ENCODE peak calls at places on chromosomes 3 and 15, in ten cellular contexts. O is tibial nerve; V is spleen; T is CD4-positive, alpha-beta memory T cell; Y is Caco-2; K is thoracic aorta; Z is right lobe of liver; R is mammary epithelial cell; E is cardiac muscle cell; S is NT2/D1. Q is an unnamed sample. For H3K4me1 and H3K36me3, the result is how much of the 10 kb centered on the place peaks cover.

GRCh38 chr3:99614768-99615167 is 23.6 kb upstream of the COL8A1 start:
- DNase-seq in V (no peak), Y (no peak), K (no peak), O (no peak), T (no peak), Z (no peak), R (no peak), S (no peak), E (no peak), Q (no peak)

GRCh38 chr15:81095690-81096365 is 38.2 kb upstream of the CFAP161 start:
- DNase-seq in T (no peak), Z (no peak), K (no peak), S (no peak), E (no peak), V (no peak), O (no peak), R (no peak), Y (no peak), Q (no peak)

GRCh38 chr3:133273346-133273745 is 126.5 kb upstream of the BFSP2 start:
- DNase-seq in S (no peak), E (no peak), T (no peak), K (no peak), R (no peak), Y (no peak), Z (no peak), V (no peak), O (no peak), Q (no peak)

GRCh38 chr15:36183207-36183606 is 396.2 kb upstream of the CDIN1 start:
- DNase-seq in K (no peak), T (no peak), V (no peak), O (no peak), S (no peak), R (no peak), E (no peak), Z (no peak), Y (no peak), Q (no peak)

GRCh38 chr15:79853492-79854328 is 43.1 kb downstream of the MTHFS start:
- DNase-seq in S (peak), K (no peak), R (peak), Z (peak), E (peak), O (peak), T (peak), V (peak), Y (peak), Q (peak)

GRCh38 chr3:140994316-140994715 is 52.7 kb downstream of the SLC25A36 start:
- DNase-seq in O (no peak), E (no peak), K (no peak), T (no peak), V (no peak), Y (no peak), Z (no peak), S (no peak), R (peak), Q (no peak)

GRCh38 chr3:58049143-58049785 is 41.0 kb downstream of the FLNB start:
- DNase-seq in Y (peak), K (no peak), T (no peak), R (peak), V (no peak), S (peak), E (peak), Z (peak), O (no peak), Q (peak)

GRCh38 chr3:43180027-43180426 is 74.1 kb upstream of the POMGNT2 start:
- DNase-seq in S (no peak), Y (no peak), Z (no peak), E (no peak), O (no peak), V (no peak), T (peak), K (no peak), R (peak), Q (no peak)

GRCh38 chr3:54121404-54122045 is 827 bp upstream of the CACNA2D3 start:
- DNase-seq in Y (no peak), V (no peak), O (no peak), K (no peak), Z (no peak), E (peak), S (no peak), R (no peak), T (no peak), Q (no peak)

GRCh38 chr3:151580592-151580991 is 119.7 kb upstream of the IGSF10 start:
- DNase-seq in S (no peak), Y (no peak), V (no peak), Z (no peak), E (no peak), O (no peak), T (no peak), K (no peak), R (peak), Q (no peak)

GRCh38 chr3:46699846-46700523 is 1.2 kb upstream of the TMIE start:
- DNase-seq in V (peak), Y (no peak), Z (peak), E (no peak), K (no peak), S (no peak), T (no peak), R (no peak), O (peak), Q (peak)

GRCh38 chr15:34794590-34795206 is 651 bp downstream of the ACTC1 start:
- DNase-seq in R (no peak), K (no peak), V (no peak), E (no peak), Z (no peak), Y (no peak), O (no peak), T (no peak), S (no peak), Q (no peak)

GRCh38 chr15:60519218-60519617 is 40.3 kb upstream of the ICE2 start:
- DNase-seq in Y (no peak), K (no peak), Z (no peak), T (no peak), V (no peak), O (no peak), E (no peak), R (peak), S (no peak), Q (no peak)

GRCh38 chr15:82986442-82986780 is 401 bp downstream of the RAMAC start:
- DNase-seq in Z (no peak), E (no peak), K (no peak), V (no peak), Y (no peak), S (no peak), T (peak), R (no peak), O (no peak), Q (no peak)

GRCh38 chr3:89059201-89059600 is 48.2 kb upstream of the EPHA3 start:
- DNase-seq in S (no peak), V (no peak), O (no peak), E (no peak), T (no peak), Y (no peak), R (peak), K (no peak), Z (no peak), Q (peak)

GRCh38 chr3:134426660-134427181 is 52.5 kb upstream of the AMOTL2 start:
- DNase-seq in Y (no peak), O (no peak), K (no peak), E (no peak), Z (no peak), V (no peak), T (no peak), R (peak), S (no peak), Q (no peak)

GRCh38 chr15:58958811-58959210 is 25.3 kb upstream of the SLTM start:
- DNase-seq in Z (no peak), Y (no peak), S (no peak), E (no peak), K (no peak), O (no peak), V (no peak), T (no peak), R (no peak), Q (no peak)
- H3K4me1 ChIP-seq in Z (under half), Y (under half), S (under half), E (under half), K (under half), O (under half), V (under half), T (under half), R (under half), Q (under half)

GRCh38 chr3:81530180-81530939 is 231.1 kb downstream of the GBE1 start:
- DNase-seq in Z (peak), E (no peak), S (no peak), K (no peak), R (no peak), V (no peak), T (no peak), O (no peak), Y (no peak), Q (no peak)
- H3K36me3 ChIP-seq in Z (under half), E (under half), S (under half), K (under half), R (under half), V (half or more), T (under half), O (under half), Y (under half), Q (under half)

GRCh38 chr3:123884258-123884831 is at the start of gene MYLK:
- DNase-seq in S (peak), K (peak), O (peak), Z (peak), Y (peak), E (peak), T (no peak), R (peak), V (peak), Q (peak)

GRCh38 chr3:123883656-123884257 is 375 bp downstream of the MYLK start:
- DNase-seq in E (peak), O (no peak), R (peak), K (no peak), V (no peak), S (no peak), T (no peak), Z (peak), Y (no peak), Q (no peak)

GRCh38 chr3:123881771-123882170 is 2.4 kb downstream of the MYLK start:
- DNase-seq in R (no peak), E (no peak), S (no peak), T (no peak), Z (no peak), V (no peak), Y (no peak), O (no peak), K (no peak), Q (no peak)

GRCh38 chr3:123883111-123883510 is 1.0 kb downstream of the MYLK start:
- DNase-seq in R (peak), S (no peak), V (no peak), K (no peak), Y (no peak), T (no peak), E (no peak), Z (no peak), O (no peak), Q (no peak)

DNA sequence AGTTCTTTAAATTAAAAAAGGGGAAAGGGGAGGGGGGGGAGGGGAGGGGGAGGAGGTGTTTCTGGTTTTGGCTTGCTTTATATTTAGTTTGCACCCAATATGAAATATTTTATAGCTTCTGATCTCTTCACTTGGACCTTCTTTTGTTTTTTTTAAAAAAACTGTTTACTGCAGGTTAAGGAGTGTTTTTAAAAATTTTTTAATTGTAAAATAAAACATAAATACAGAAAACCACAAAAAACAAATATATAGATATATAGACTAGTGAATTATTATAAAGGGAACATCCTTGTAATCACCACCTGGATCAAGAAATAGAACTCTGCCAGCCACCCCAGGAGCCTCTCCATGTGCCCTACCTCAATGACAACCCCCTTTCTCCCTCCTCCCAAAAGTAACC is 861 bp upstream of the MYLK start:
- DNase-seq in E (no peak), T (no peak), S (no peak), V (no peak), R (no peak), K (no peak), Z (no peak), O (no peak), Y (no peak), Q (no peak)
- H3K4me3 ChIP-seq in E (no peak), T (no peak), S (peak), V (no peak), R (no peak), K (peak), Z (no peak), O (no peak), Y (no peak), Q (peak)

GRCh38 chr3:37173806-37174205 is 576 bp downstream of the LRRFIP2 start:
- DNase-seq in T (no peak), E (no peak), R (peak), K (no peak), O (no peak), S (no peak), Z (no peak), Y (no peak), V (no peak), Q (no peak)

GRCh38 chr3:37170513-37170912 is 3.9 kb downstream of the LRRFIP2 start:
- DNase-seq in T (no peak), Z (no peak), V (no peak), O (no peak), E (no peak), K (no peak), S (no peak), R (no peak), Y (no peak), Q (no peak)

GRCh38 chr3:37171144-37171543 is 3.2 kb downstream of the LRRFIP2 start:
- DNase-seq in Y (no peak), O (no peak), E (peak), V (no peak), K (no peak), R (no peak), T (no peak), S (no peak), Z (no peak), Q (peak)

GRCh38 chr3:37170097-37170496 is 4.3 kb downstream of the LRRFIP2 start:
- DNase-seq in R (no peak), K (no peak), E (no peak), V (no peak), Z (no peak), O (no peak), Y (no peak), S (no peak), T (no peak), Q (no peak)

DNA sequence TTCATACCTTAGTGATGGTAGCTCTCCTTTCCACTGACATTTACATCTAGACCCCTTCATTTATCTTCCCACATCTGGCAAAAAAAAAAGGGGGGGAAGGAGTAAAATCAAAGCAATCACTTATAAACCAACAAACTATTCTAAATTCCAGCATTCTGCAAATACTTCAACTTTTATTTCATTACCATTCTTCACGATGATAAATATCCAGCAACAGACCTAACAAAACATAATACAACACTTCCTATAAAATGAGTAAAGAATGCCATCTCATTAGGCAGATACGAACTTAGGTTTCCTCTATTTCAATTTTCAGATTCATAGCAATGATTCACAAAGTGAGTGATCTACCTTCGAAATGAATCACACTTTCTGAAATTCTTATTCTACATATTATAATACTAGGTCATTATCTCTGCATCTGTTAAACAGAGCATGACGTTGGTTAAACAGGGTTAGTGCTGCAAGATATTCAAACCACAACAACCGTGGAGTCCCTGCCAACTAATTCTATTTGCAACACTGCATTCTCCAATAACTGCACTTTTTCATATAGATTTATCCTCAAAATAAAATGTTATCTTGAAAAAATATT is at the start of gene LRRFIP2:
- DNase-seq in O (no peak), T (peak), V (no peak), E (no peak), Y (no peak), K (no peak), S (no peak), Z (no peak), R (peak), Q (no peak)
- H3K4me1 ChIP-seq in O (under half), T (under half), V (under half), E (under half), Y (under half), K (half or more), S (under half), Z (under half), R (under half), Q (under half)

GRCh38 chr15:84783493-84784251 is 33.5 kb upstream of the ALPK3 start:
- DNase-seq in S (no peak), K (no peak), T (no peak), O (no peak), V (no peak), Y (no peak), Z (no peak), E (no peak), R (no peak), Q (no peak)

GRCh38 chr15:84780492-84780891 is 32.1 kb downstream of the ZNF592 start:
- DNase-seq in Y (no peak), T (no peak), Z (no peak), O (no peak), S (no peak), R (no peak), V (no peak), K (no peak), E (no peak), Q (no peak)

GRCh38 chr15:84784262-84784661 is 32.9 kb upstream of the ALPK3 start:
- DNase-seq in Z (no peak), S (no peak), O (no peak), V (no peak), Y (no peak), T (no peak), K (no peak), E (no peak), R (no peak), Q (no peak)

GRCh38 chr15:84781505-84781904 is 33.1 kb downstream of the ZNF592 start:
- DNase-seq in V (no peak), E (no peak), Y (no peak), K (no peak), O (no peak), Z (no peak), T (no peak), R (no peak), S (no peak), Q (no peak)

DNA sequence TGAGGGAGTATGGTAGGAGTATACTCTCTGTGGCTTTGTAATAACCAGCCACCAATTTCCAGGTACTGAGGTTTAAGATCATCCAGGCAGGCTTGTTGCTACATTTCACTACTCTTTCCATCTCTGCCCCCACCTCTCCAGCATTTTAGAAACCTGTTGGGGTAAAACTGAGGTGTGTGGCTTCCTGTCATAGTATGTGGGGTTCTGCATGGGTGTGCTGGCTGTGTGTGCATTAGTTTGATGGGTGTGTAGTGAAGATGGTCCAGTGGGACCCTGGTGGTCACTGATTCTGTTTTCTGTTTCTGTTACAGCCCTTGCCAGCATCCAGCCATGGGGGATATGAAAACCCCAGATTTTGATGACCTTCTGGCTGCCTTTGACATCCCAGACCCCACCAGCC is 34.0 kb downstream of the ZNF592 start:
- DNase-seq in S (no peak), E (no peak), T (no peak), Z (no peak), O (no peak), V (no peak), K (no peak), R (no peak), Y (no peak), Q (no peak)
- H3K36me3 ChIP-seq in S (half or more), E (under half), T (under half), Z (under half), O (under half), V (half or more), K (under half), R (under half), Y (under half), Q (half or more)

GRCh38 chr3:29279276-29279675 is 1.6 kb upstream of the RBMS3 start:
- DNase-seq in T (no peak), S (no peak), Z (no peak), K (no peak), Y (no peak), E (peak), O (no peak), V (no peak), R (no peak), Q (no peak)
- H3K4me3 ChIP-seq in T (no peak), S (no peak), Z (no peak), K (peak), Y (no peak), E (no peak), O (no peak), V (peak), R (no peak), Q (peak)

Q was measured in tibial artery.